ENCODE peak calls at places on chromosomes 3 and 15, in four cellular contexts. One of them, this sample, is unnamed.
A peak's percentile ranks its signal among the peaks of the same experiment; 100 is the strongest.

GRCh38 chr15:101013769-101014223 is 94.6 kb downstream of the LRRK1 start:
- DNase-seq in GM23338: no peak
- DNase-seq in fibroblast of lung: no peak
- DNase-seq in neural progenitor cell: no peak
- DNase-seq in this sample: no peak

GRCh38 chr3:124119056-124119721 is 127.3 kb upstream of the ROPN1 start:
- DNase-seq in GM23338: no peak
- DNase-seq in fibroblast of lung: peak; percentile 91
- DNase-seq in neural progenitor cell: no peak
- DNase-seq in this sample: no peak

GRCh38 chr15:69876030-69876429 is 221.7 kb downstream of the TLE3 start:
- DNase-seq in GM23338: no peak
- DNase-seq in fibroblast of lung: no peak
- DNase-seq in neural progenitor cell: no peak
- DNase-seq in this sample: no peak

GRCh38 chr15:44813231-44813630 is 76.9 kb downstream of the TRIM69 start:
- DNase-seq in GM23338: no peak
- DNase-seq in fibroblast of lung: no peak
- DNase-seq in neural progenitor cell: no peak
- DNase-seq in this sample: no peak

GRCh38 chr3:131163-131889 is 65.2 kb upstream of the CHL1 start:
- DNase-seq in GM23338: no peak
- DNase-seq in fibroblast of lung: no peak
- DNase-seq in neural progenitor cell: no peak
- DNase-seq in this sample: no peak

GRCh38 chr3:33034601-33035000 is 62.3 kb downstream of the GLB1 start:
- DNase-seq in GM23338: no peak
- DNase-seq in fibroblast of lung: no peak
- DNase-seq in neural progenitor cell: no peak
- DNase-seq in this sample: no peak

GRCh38 chr3:94004301-94004910 is 24.0 kb downstream of the STX19 start:
- DNase-seq in GM23338: peak; percentile 61
- DNase-seq in fibroblast of lung: peak; percentile 70
- DNase-seq in neural progenitor cell: peak; percentile 30
- DNase-seq in this sample: peak; percentile 63

GRCh38 chr15:96184297-96184696 is 146.2 kb upstream of the NR2F2 start:
- DNase-seq in GM23338: no peak
- DNase-seq in fibroblast of lung: no peak
- DNase-seq in neural progenitor cell: no peak
- DNase-seq in this sample: no peak

GRCh38 chr15:99371180-99372103 is 120.2 kb downstream of the LRRC28 start:
- DNase-seq in GM23338: peak; percentile 25
- DNase-seq in fibroblast of lung: peak; percentile 36
- DNase-seq in neural progenitor cell: no peak
- DNase-seq in this sample: no peak

GRCh38 chr3:188695251-188695650 is 476.5 kb upstream of the TPRG1 start:
- DNase-seq in GM23338: no peak
- DNase-seq in fibroblast of lung: peak; percentile 13
- DNase-seq in neural progenitor cell: no peak
- DNase-seq in this sample: no peak

GRCh38 chr3:72748659-72749058 is 99.6 kb downstream of the SHQ1 start:
- DNase-seq in GM23338: no peak
- DNase-seq in fibroblast of lung: no peak
- DNase-seq in neural progenitor cell: no peak
- DNase-seq in this sample: no peak

GRCh38 chr3:168250415-168250861 is 154.7 kb upstream of the GOLIM4 start:
- DNase-seq in GM23338: no peak
- DNase-seq in fibroblast of lung: peak; percentile 11
- DNase-seq in neural progenitor cell: peak; percentile 29
- DNase-seq in this sample: no peak

GRCh38 chr15:49978171-49978570 is 140.9 kb downstream of the ATP8B4 start:
- DNase-seq in GM23338: no peak
- DNase-seq in fibroblast of lung: no peak
- DNase-seq in neural progenitor cell: no peak
- DNase-seq in this sample: no peak

DNA sequence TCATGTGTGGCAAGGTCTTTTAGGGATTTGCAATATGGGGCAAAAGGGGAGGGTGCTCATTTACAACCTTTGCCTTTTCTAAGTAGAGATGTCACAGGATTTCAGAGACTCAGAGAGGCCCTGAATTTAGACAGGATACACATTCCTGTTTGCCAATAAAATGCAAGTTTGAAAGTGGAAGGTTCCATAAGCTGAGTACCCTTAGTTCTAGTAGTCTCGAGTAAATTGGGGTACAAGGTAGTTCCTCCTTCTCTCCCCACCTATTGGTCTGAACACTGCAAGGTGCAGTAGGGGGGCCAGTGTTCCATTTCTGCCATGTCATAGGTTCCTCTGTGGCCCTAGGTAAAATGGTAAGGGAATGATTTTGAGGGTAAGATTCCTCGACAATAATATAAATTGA is 5.8 kb downstream of the SOX2 start:
- DNase-seq in GM23338: no peak
- DNase-seq in fibroblast of lung: no peak
- DNase-seq in neural progenitor cell: no peak
- DNase-seq in this sample: no peak
- TF ChIP-seq EZH2 in GM23338: no peak
- TF ChIP-seq EZH2 in fibroblast of lung: no peak
- TF ChIP-seq EZH2 in neural progenitor cell: no peak
- TF ChIP-seq EZH2 in this sample: no peak

GRCh38 chr3:185822221-185822956 is 2.5 kb downstream of the IGF2BP2 start:
- DNase-seq in GM23338: no peak
- DNase-seq in fibroblast of lung: peak; percentile 76
- DNase-seq in neural progenitor cell: no peak
- DNase-seq in this sample: no peak
- TF ChIP-seq EZH2 in GM23338: no peak
- TF ChIP-seq EZH2 in fibroblast of lung: no peak
- TF ChIP-seq EZH2 in neural progenitor cell: no peak
- TF ChIP-seq EZH2 in this sample: no peak

GRCh38 chr15:43294091-43294706 is 27.5 kb upstream of the TGM5 start:
- DNase-seq in GM23338: no peak
- DNase-seq in fibroblast of lung: no peak
- DNase-seq in neural progenitor cell: no peak
- DNase-seq in this sample: no peak
- TF ChIP-seq EZH2 in GM23338: no peak
- TF ChIP-seq EZH2 in fibroblast of lung: peak; percentile 37
- TF ChIP-seq EZH2 in neural progenitor cell: no peak
- TF ChIP-seq EZH2 in this sample: no peak

GRCh38 chr3:126524429-126524988 is 554 bp downstream of the CHST13 start:
- DNase-seq in GM23338: no peak
- DNase-seq in fibroblast of lung: no peak
- DNase-seq in neural progenitor cell: no peak
- DNase-seq in this sample: peak; percentile 62

GRCh38 chr3:126525091-126525852 is 1.3 kb downstream of the CHST13 start:
- DNase-seq in GM23338: no peak
- DNase-seq in fibroblast of lung: no peak
- DNase-seq in neural progenitor cell: no peak
- DNase-seq in this sample: peak; percentile 61

GRCh38 chr3:126522363-126522788 is 1.6 kb upstream of the CHST13 start:
- DNase-seq in GM23338: peak; percentile 88
- DNase-seq in fibroblast of lung: peak; percentile 21
- DNase-seq in neural progenitor cell: peak; percentile 80
- DNase-seq in this sample: peak; percentile 78

GRCh38 chr3:126525853-126526667 is 2.1 kb downstream of the CHST13 start:
- DNase-seq in GM23338: no peak
- DNase-seq in fibroblast of lung: no peak
- DNase-seq in neural progenitor cell: no peak
- DNase-seq in this sample: no peak

DNA sequence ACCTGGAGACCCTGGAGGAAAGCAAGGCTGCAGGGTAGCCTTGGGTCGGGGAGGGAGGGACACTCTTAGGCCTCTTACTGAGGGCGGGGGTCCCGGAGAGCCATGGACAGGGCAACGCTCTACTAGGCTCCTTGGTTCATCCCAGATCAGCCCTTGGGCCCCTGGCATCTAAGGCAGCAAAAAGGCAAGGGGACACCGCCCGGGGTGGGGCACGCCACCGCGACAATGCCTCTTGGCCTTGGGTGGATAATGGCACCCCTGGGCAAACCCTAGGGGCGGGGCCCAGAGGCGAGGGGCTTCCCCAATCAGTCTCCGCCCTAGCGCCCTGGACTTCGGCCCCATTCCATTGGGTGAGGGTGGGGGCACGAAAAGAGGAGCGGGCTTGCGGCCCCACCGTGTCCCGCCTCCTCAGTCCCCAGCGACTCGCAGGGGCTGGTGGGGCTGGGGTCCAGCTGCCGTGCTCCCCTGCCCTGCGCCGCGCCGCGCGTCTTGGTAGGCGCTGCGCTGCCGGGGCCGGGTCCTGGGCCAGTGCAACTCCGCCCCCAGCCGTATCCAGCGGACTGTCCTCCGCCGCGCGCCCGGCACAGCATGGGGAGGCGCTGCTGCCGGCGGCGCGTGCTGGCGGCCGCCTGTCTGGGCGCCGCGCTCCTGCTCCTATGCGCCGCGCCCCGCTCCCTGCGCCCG is at the start of gene CHST13:
- DNase-seq in GM23338: peak; percentile 86
- DNase-seq in fibroblast of lung: peak; percentile 60
- DNase-seq in neural progenitor cell: peak; percentile 91
- DNase-seq in this sample: peak; percentile 86
- TF ChIP-seq EZH2 in GM23338: no peak
- TF ChIP-seq EZH2 in fibroblast of lung: no peak
- TF ChIP-seq EZH2 in neural progenitor cell: peak; percentile 64
- TF ChIP-seq EZH2 in this sample: no peak

GRCh38 chr3:87349833-87350232 is 73.4 kb upstream of the POU1F1 start:
- DNase-seq in GM23338: no peak
- DNase-seq in fibroblast of lung: no peak
- DNase-seq in neural progenitor cell: no peak
- DNase-seq in this sample: no peak
- TF ChIP-seq EZH2 in GM23338: no peak
- TF ChIP-seq EZH2 in fibroblast of lung: no peak
- TF ChIP-seq EZH2 in neural progenitor cell: no peak
- TF ChIP-seq EZH2 in this sample: no peak

DNA sequence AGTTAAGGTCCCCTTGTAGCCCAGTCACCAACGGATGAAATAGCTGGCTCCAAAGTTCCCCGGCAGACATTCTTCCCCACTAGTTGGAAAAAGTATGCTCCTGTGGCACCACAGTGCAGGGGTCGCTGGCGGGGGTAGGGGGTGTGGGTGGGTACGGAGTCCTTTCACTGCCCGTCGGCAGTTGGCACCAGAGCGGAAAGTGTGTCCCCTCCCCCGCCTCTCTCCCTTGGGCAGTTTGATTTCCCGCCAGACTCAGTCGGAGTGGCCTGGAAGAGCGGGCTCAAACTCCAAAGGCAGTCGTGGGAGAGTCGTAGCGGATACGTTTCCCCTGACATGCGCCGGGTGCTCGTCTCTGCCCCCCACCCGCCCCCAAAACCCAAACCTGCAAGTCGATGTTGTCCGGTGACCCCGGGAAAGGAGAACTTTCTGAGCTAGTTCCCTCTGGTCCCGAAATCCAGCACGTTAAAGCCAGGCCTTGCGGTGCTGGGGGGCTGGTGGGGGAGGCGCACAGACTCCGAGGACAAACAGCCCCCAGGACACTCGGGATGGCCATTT is 4.5 kb upstream of the FOXB1 start:
- DNase-seq in GM23338: no peak
- DNase-seq in fibroblast of lung: no peak
- DNase-seq in neural progenitor cell: peak; percentile 54
- DNase-seq in this sample: no peak
- TF ChIP-seq EZH2 in GM23338: no peak
- TF ChIP-seq EZH2 in fibroblast of lung: no peak
- TF ChIP-seq EZH2 in neural progenitor cell: no peak
- TF ChIP-seq EZH2 in this sample: no peak

This sample was measured in hepatocyte.